ENCODE peak calls at places on chromosomes 3 and 15, in six cellular contexts. Z is mesendoderm, O is mesenchymal stem cell, F is IMR-90, W is neuronal stem cell, Y is H1. J is an unnamed sample.

GRCh38 chr3:184738519-184738890 is 26.6 kb upstream of the MAGEF1 start:
- DNase-seq in Y (no peak), F (no peak), O (no peak), W (no peak), Z (no peak), J (no peak)

GRCh38 chr15:82043726-82044372 is 2.0 kb downstream of the MEX3B start:
- DNase-seq in Y (peak; percentile 65), O (no peak), F (no peak), Z (peak; percentile 19), W (no peak), J (peak; percentile 41)

GRCh38 chr3:11600501-11601282 is 43.0 kb downstream of the VGLL4 start:
- DNase-seq in W (peak; percentile 78), F (peak; percentile 100), Z (peak; percentile 99), Y (no peak), O (peak; percentile 99), J (peak; percentile 81)

GRCh38 chr15:79321876-79322275 is 11.0 kb downstream of the TMED3 start:
- DNase-seq in Z (no peak), F (no peak), O (no peak), W (no peak), Y (no peak), J (no peak)

GRCh38 chr15:100328796-100329195 is 13.0 kb downstream of the ADAMTS17 start:
- DNase-seq in Y (no peak), O (no peak), F (no peak), Z (no peak), W (no peak), J (peak; percentile 21)

GRCh38 chr3:9452417-9452816 is 55.0 kb downstream of the SETD5 start:
- DNase-seq in F (peak; percentile 19), Z (no peak), O (peak; percentile 64), W (no peak), Y (no peak), J (no peak)

GRCh38 chr3:167032267-167032876 is 347.7 kb downstream of the ZBBX start:
- DNase-seq in W (peak; percentile 35), Y (no peak), Z (peak; percentile 71), O (peak; percentile 71), F (peak; percentile 39), J (no peak)

GRCh38 chr15:72231847-72232461 is 964 bp upstream of the PKM start:
- DNase-seq in O (peak; percentile 86), F (peak; percentile 82), W (no peak), Y (no peak), Z (peak; percentile 93), J (no peak)

GRCh38 chr15:40594429-40594836 is 384 bp downstream of the KNL1 start:
- DNase-seq in W (no peak), Y (no peak), Z (no peak), O (peak; percentile 76), F (peak; percentile 16), J (peak; percentile 69)

DNA sequence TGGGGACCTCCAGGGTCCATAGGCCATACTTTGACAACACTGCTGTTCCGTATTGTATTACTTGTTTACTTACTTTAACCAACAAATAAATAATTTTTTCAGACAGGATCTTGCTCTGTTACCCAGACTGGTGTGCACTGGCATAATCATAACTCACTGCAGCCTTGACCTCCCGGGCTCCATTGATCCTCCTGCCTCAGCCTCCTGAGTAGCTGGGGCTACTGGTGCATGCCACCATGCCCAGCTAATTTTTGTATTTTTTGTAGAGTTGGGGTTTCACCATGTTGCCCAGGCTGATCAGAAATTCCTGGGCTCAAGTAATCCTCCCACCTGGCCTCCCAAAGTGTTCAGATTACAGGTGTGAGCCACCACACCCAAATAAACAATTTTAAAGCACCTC is 64.9 kb upstream of the C15orf39 start:
- DNase-seq in W (no peak), Y (no peak), F (no peak), O (no peak), Z (no peak), J (no peak)
- H2BK15ac ChIP-seq in W (no peak overlapping the region), Y (no peak overlapping the region), F (no peak overlapping the region), O (no peak overlapping the region), Z (no peak overlapping the region), J (no peak overlapping the region)

GRCh38 chr3:125145751-125146475 is 66.6 kb downstream of the SLC12A8 start:
- DNase-seq in O (no peak), Z (no peak), Y (no peak), F (no peak), W (no peak), J (no peak)
- H3K27ac ChIP-seq in O (no peak overlapping the region), Z (no peak overlapping the region), Y (no peak overlapping the region), F (no peak overlapping the region), W (no peak overlapping the region), J (no peak overlapping the region)

DNA sequence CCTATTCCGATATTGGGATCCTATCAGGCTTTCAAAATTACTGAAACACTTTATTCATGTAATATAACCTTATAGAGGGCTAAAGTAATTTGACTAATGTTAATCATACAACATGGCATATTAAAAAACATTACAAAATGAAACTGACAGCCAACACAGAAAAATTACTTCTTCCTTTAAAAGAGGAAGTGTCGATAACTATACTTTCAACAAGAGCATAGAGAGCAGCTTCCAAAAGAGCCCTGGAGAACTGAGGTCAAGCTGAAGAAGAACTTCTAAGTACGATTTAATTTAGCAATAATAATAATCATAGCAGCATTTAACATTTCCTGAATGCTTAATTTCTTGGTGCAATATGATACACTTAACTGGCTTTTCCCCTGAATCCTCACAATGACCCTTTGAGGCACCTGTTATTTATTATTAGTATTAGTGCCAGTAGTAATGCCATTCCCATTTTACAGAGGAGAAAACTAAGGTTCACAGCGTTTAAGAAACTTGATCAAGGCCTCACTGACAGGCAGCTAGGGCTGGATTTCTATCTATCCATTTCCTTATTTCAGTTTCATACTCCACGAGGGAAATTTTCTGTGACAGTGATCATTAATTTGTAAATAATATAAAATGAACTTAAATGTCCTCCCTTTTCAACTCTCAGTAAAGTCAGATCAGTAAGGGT is 181.6 kb downstream of the CFAP20DC start:
- DNase-seq in O (no peak), Y (no peak), F (no peak), W (no peak), Z (no peak), J (no peak)
- H3K4me2 ChIP-seq in O (no peak overlapping the region), Y (no peak overlapping the region), F (no peak overlapping the region), W (no peak overlapping the region), Z (no peak overlapping the region), J (no peak overlapping the region)

DNA sequence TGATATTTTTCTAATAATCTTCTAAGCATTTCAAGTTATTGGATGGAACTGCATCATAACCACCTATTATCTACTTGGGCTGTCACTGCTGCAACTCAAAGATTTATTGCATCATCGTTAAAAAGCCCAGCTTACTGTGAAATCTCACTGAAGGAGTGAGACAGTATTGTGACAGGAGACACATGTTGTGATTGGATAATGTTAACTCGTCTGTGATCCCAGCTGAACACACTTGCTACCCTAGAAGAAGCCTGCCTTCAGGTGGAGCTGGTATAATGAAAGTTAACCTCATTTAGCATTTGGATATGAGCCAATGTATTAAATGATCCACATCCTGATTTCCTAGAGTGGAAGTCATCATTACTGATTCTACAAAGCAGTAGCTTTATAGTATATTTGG is 138.1 kb downstream of the MAP2K5 start:
- DNase-seq in F (peak; percentile 16), O (peak; percentile 8), Z (peak; percentile 31), W (no peak), Y (no peak), J (no peak)
- H2BK15ac ChIP-seq in F (no peak overlapping the region), O (no peak overlapping the region), Z (no peak overlapping the region), W (no peak overlapping the region), Y (no peak overlapping the region), J (no peak overlapping the region)

GRCh38 chr3:49689046-49689886 is at the start of the genes MST1 and RNF123:
- DNase-seq in O (peak; percentile 91), Y (peak; percentile 98), F (peak; percentile 89), W (peak; percentile 93), Z (peak; percentile 97), J (peak; percentile 94)
- H3K27ac ChIP-seq in O (no peak within 1 kb of the TSS), Y (no peak within 1 kb of the TSS), F (peak within 1 kb of the TSS; percentile 84), W (peak within 1 kb of the TSS; percentile 24), Z (no peak within 1 kb of the TSS), J (no peak within 1 kb of the TSS)

DNA sequence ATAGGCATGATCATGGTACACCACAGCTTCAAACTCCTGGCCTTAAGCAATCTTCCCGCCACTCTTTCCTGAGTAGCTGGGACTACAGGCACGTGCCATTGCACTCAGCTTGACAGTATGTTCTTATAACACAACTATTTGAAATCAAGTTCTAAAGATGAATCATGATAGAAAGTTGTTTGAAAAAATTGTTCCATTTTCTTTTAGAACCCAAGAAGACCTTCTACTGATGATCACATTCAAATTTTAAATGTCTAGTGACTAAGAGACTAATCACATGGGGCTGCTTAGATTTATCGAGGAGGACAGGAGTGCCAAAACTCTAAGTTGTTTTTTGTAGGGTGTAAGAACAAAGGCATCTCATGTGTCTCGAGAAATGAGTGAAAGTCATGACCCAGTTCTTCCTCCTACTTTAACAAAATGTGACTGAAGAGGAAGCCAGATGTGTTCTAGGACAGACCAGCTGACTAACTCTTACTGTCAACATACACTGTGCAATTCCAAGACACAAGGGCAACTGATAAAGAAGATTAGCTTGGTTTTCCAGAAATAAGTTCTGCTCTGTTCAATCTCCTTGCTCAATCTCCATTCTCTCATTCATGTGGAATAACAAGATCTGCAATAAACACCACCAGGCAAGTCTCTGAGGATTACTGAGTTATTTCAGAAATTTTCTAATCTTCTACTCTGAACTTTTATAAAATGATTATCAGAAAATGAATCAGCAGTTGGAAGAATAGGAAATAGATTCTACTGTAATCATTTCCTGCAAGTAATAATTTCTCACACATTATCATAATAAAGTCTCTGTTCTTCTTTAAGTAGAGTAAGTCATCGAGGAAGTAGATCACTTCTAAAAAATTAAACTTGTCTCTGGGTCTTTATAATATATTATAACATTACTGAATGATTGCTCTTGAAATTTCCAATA is 122.6 kb upstream of the CCNL1 start:
- DNase-seq in F (peak; percentile 93), Y (no peak), Z (no peak), W (no peak), O (peak; percentile 83), J (no peak)
- H3K4me2 ChIP-seq in F (peak overlapping the region; percentile 8), Y (no peak overlapping the region), Z (no peak overlapping the region), W (no peak overlapping the region), O (no peak overlapping the region), J (no peak overlapping the region)

GRCh38 chr15:52078197-52078875 is 34.2 kb downstream of the BCL2L10 start:
- DNase-seq in Y (no peak), F (no peak), O (no peak), Z (no peak), W (no peak), J (no peak)
- H2BK15ac ChIP-seq in Y (no peak overlapping the region), F (peak overlapping the region; percentile 52), O (peak overlapping the region; percentile 86), Z (no peak overlapping the region), W (no peak overlapping the region), J (no peak overlapping the region)

GRCh38 chr3:143091438-143091837 is 28.1 kb upstream of the CHST2 start:
- DNase-seq in W (no peak), F (no peak), Y (no peak), Z (no peak), O (no peak), J (no peak)

GRCh38 chr3:143090486-143090885 is 29.1 kb upstream of the CHST2 start:
- DNase-seq in Z (peak; percentile 41), F (no peak), O (no peak), W (no peak), Y (no peak), J (no peak)

GRCh38 chr3:143092191-143092590 is 27.4 kb upstream of the CHST2 start:
- DNase-seq in O (no peak), F (no peak), Y (no peak), Z (no peak), W (no peak), J (no peak)

GRCh38 chr3:143089965-143090364 is 29.6 kb upstream of the CHST2 start:
- DNase-seq in Z (no peak), W (no peak), O (no peak), Y (no peak), F (no peak), J (no peak)

DNA sequence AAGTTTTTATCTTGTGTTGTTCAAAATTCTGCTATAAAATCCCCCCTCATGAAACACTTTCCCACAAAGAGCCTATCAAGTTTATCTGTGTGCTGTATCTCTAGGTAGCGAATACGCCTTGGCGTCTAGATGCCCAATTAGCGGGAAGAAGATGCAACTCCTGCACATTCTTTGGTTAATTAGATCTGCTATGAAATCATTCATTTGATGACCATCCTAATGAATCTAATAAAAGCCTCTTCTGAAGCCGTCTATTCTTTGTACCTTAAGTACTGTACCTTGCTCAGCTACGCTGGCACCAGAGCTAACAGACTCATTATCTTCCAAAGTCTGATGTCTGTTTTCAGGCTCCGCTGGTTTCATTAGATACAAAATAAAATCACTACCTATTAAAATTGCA is 28.6 kb upstream of the CHST2 start:
- DNase-seq in W (no peak), Z (no peak), F (no peak), Y (no peak), O (no peak), J (no peak)
- H3K27ac ChIP-seq in W (no peak overlapping the region), Z (no peak overlapping the region), F (no peak overlapping the region), Y (no peak overlapping the region), O (no peak overlapping the region), J (no peak overlapping the region)

J was measured in H9.